ENCODE peak calls at places on chromosomes 2 and 18, in four cellular contexts. L is IMR-90, T is heart right ventricle, S is brain microvascular endothelial cell. F is an unnamed sample.

GRCh38 chr2:18630941-18631340 is 41.6 kb upstream of the NT5C1B start:
- DNase-seq in L (no peak), S (no peak), T (no peak), F (peak)

GRCh38 chr2:152278536-152278935 is 56.4 kb upstream of the FMNL2 start:
- DNase-seq in S (no peak), T (no peak), L (no peak), F (no peak)

GRCh38 chr2:138209009-138209408 is 244.7 kb downstream of the HNMT start:
- DNase-seq in L (no peak), T (no peak), S (no peak), F (peak)

GRCh38 chr2:176278927-176279326 is 9.7 kb downstream of the MTX2 start:
- DNase-seq in T (no peak), S (no peak), L (no peak), F (no peak)

GRCh38 chr2:60094450-60094929 is 459.0 kb downstream of the BCL11A start:
- DNase-seq in S (no peak), T (peak), L (no peak), F (no peak)

GRCh38 chr2:222228046-222228445 is 70.8 kb downstream of the PAX3 start:
- DNase-seq in S (no peak), L (no peak), T (no peak), F (no peak)

GRCh38 chr2:168454737-168455691 is 1.1 kb upstream of the CERS6 start:
- DNase-seq in L (no peak), S (no peak), T (no peak), F (no peak)

GRCh38 chr2:170525566-170525900 is 189.6 kb upstream of the SP5 start:
- DNase-seq in T (peak), S (peak), L (peak), F (peak)

GRCh38 chr2:199315299-199316179 is 142.2 kb downstream of the SATB2 start:
- DNase-seq in T (no peak), S (peak), L (peak), F (no peak)

GRCh38 chr2:80288576-80288975 is 16.0 kb downstream of the LRRTM1 start:
- DNase-seq in S (no peak), T (peak), L (no peak), F (no peak)

GRCh38 chr2:65142515-65142914 is 12.6 kb upstream of the RAB1A start:
- DNase-seq in S (no peak), L (no peak), T (no peak), F (no peak)

GRCh38 chr2:85468704-85469349 is 50.3 kb downstream of the SH2D6 start:
- DNase-seq in T (peak), L (peak), S (no peak), F (no peak)

GRCh38 chr2:136020831-136021230 is 35.4 kb upstream of the DARS1 start:
- DNase-seq in T (no peak), L (no peak), S (no peak), F (no peak)

GRCh38 chr18:45384137-45384998 is 230.9 kb upstream of the SLC14A2 start:
- DNase-seq in L (peak), S (peak), T (peak), F (no peak)

GRCh38 chr2:133286326-133286922 is 281.8 kb downstream of the NCKAP5 start:
- DNase-seq in T (no peak), L (peak), S (no peak), F (no peak)

DNA sequence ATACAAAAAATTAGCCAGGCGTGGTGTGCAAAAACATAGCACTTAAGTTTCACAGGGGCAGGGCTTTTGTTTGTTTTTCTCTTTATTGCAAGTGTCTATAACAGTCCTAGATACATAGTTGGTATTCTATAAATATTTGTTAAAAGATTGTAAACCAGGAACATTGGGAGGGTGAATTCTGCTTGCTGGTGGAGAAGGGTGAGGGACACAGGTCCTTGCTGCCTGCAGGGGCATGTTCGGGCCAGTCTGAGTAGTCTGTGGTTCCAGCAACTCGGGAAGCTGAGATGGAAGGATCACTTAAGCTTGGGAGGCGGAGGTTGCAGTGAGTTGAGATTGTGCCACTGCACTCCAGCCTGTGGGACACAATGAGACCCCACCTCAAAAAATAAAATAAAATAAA is 53.0 kb downstream of the RPL37A start:
- DNase-seq in T (no peak), L (no peak), S (no peak), F (no peak)
- H3K27ac ChIP-seq in T (no peak), L (peak), S (peak), F (peak)

DNA sequence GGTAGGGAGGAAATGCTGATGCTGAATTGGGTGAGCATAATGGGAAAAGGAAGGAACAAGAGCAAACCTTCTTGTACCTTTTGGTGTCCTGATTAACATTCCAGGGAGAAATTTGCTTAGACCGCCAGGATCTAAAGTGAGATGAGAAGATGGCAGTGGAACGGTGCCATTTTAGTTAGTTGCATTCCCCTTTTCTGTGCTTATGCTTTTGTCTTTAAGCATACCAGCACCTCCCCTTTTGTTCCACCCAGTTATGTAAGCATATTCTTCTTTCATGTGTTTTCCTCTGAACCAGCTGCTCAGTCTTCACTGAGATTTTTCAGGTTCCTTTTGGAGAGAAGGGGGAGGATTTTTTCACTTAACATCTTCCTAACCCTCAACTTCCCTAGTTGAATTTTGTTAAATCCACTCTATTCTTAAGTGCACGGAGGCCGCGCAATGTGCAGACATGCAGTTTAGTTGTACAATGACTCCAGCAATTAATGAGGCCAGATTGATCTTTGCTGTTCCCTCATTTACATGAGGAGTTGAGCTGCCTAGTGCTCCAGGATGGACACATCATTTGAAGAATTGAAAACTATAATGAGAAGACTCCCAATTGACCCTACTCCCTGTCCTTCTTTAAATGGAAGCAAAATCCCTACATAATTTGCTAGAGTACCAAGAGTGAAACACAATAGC is 73.9 kb downstream of the MAP4K4 start:
- DNase-seq in L (no peak), T (no peak), S (no peak), F (no peak)
- H3K27ac ChIP-seq in L (no peak), T (peak), S (no peak), F (peak)

GRCh38 chr18:6591491-6591890 is 138.0 kb upstream of the ARHGAP28 start:
- DNase-seq in S (peak), T (no peak), L (peak), F (no peak)
- H3K27ac ChIP-seq in S (no peak), T (no peak), L (no peak), F (no peak)

GRCh38 chr2:68387408-68388350 is 22.6 kb downstream of the PLEK start:
- DNase-seq in T (no peak), S (no peak), L (no peak), F (no peak)

GRCh38 chr2:68390600-68390999 is 25.5 kb downstream of the PLEK start:
- DNase-seq in T (no peak), L (no peak), S (no peak), F (no peak)

GRCh38 chr2:68390114-68390513 is 25.0 kb downstream of the PLEK start:
- DNase-seq in S (no peak), T (no peak), L (no peak), F (no peak)

GRCh38 chr2:68388358-68388757 is 23.3 kb downstream of the PLEK start:
- DNase-seq in S (no peak), T (no peak), L (no peak), F (no peak)

GRCh38 chr2:68388772-68389171 is 23.7 kb downstream of the PLEK start:
- DNase-seq in S (no peak), L (no peak), T (no peak), F (no peak)
- H3K27ac ChIP-seq in S (no peak), L (no peak), T (no peak), F (no peak)

F was measured in epithelial cell of prostate.